ENCODE peak calls at places on chromosomes 6 and 20, in ten cellular contexts. G, Y, L, N, C, S, P, Q, R and U are unnamed samples.
A peak's percentile ranks its signal among the peaks of the same experiment; 100 is the strongest.

GRCh38 chr6:108446629-108447150 is 114.0 kb upstream of the FOXO3 start:
- DNase-seq in G (peak; percentile 35), Y (no peak), L (no peak), N (no peak), C (no peak), S (no peak), P (no peak), Q (no peak), R (no peak), U (no peak)

GRCh38 chr20:23084845-23085355 is 1.2 kb downstream of the CD93 start:
- DNase-seq in G (no peak), Y (no peak), L (no peak), N (no peak), C (peak; percentile 33), S (no peak), P (no peak), Q (no peak), R (no peak), U (no peak)

GRCh38 chr6:34393191-34393967 is 910 bp upstream of the NUDT3 start:
- DNase-seq in G (no peak), Y (no peak), L (no peak), N (no peak), C (no peak), S (no peak), P (no peak), Q (no peak), R (no peak), U (no peak)

GRCh38 chr6:130933712-130934200 is 106.5 kb downstream of the SMLR1 start:
- DNase-seq in G (no peak), Y (no peak), L (no peak), N (no peak), C (no peak), S (peak; percentile 17), P (no peak), Q (peak; percentile 15), R (no peak), U (no peak)

GRCh38 chr6:15945593-15946159 is 183.2 kb upstream of the MYLIP start:
- DNase-seq in G (no peak), Y (no peak), L (no peak), N (no peak), C (no peak), S (no peak), P (no peak), Q (no peak), R (no peak), U (peak; percentile 60)

GRCh38 chr6:147559016-147559415 is 50.5 kb downstream of the SAMD5 start:
- DNase-seq in G (no peak), Y (no peak), L (no peak), N (no peak), C (no peak), S (no peak), P (no peak), Q (no peak), R (no peak), U (no peak)

GRCh38 chr6:24899647-24900325 is 36.0 kb downstream of the RIPOR2 start:
- DNase-seq in G (no peak), Y (no peak), L (no peak), N (no peak), C (no peak), S (no peak), P (no peak), Q (no peak), R (no peak), U (no peak)

GRCh38 chr20:34143951-34144350 is 31.9 kb upstream of the EIF2S2 start:
- DNase-seq in G (no peak), Y (no peak), L (no peak), N (no peak), C (no peak), S (peak; percentile 57), P (no peak), Q (no peak), R (no peak), U (no peak)

GRCh38 chr6:93792751-93793150 is 373.4 kb upstream of the EPHA7 start:
- DNase-seq in G (no peak), Y (no peak), L (no peak), N (no peak), C (no peak), S (no peak), P (no peak), Q (no peak), R (no peak), U (no peak)

GRCh38 chr6:93789532-93789931 is 370.2 kb upstream of the EPHA7 start:
- DNase-seq in G (no peak), Y (no peak), L (no peak), N (no peak), C (no peak), S (no peak), P (no peak), Q (no peak), R (no peak), U (no peak)

GRCh38 chr6:93794161-93794560 is 374.8 kb upstream of the EPHA7 start:
- DNase-seq in G (no peak), Y (no peak), L (no peak), N (no peak), C (no peak), S (no peak), P (no peak), Q (no peak), R (no peak), U (no peak)

GRCh38 chr6:93787841-93788240 is 368.5 kb upstream of the EPHA7 start:
- DNase-seq in G (peak; percentile 41), Y (no peak), L (no peak), N (no peak), C (no peak), S (no peak), P (no peak), Q (no peak), R (no peak), U (no peak)

GRCh38 chr6:93790976-93791375 is 371.6 kb upstream of the EPHA7 start:
- DNase-seq in G (no peak), Y (no peak), L (no peak), N (no peak), C (no peak), S (no peak), P (no peak), Q (no peak), R (no peak), U (no peak)
- H3K4me1 ChIP-seq in G (peaks cover 28% of the 10 kb centered on the region), Y (no peaks in the 10 kb centered on the region), L (no peaks in the 10 kb centered on the region), N (peaks cover 15% of the 10 kb centered on the region), C (no peaks in the 10 kb centered on the region), S (no peaks in the 10 kb centered on the region), P (no peaks in the 10 kb centered on the region), Q (peaks cover 13% of the 10 kb centered on the region), R (no peaks in the 10 kb centered on the region), U (no peaks in the 10 kb centered on the region)

GRCh38 chr20:4919047-4919704 is 82.1 kb downstream of the SLC23A2 start:
- DNase-seq in G (no peak), Y (no peak), L (no peak), N (peak; percentile 52), C (no peak), S (no peak), P (no peak), Q (no peak), R (no peak), U (no peak)

GRCh38 chr20:4924032-4924431 is 77.3 kb downstream of the SLC23A2 start:
- DNase-seq in G (no peak), Y (no peak), L (no peak), N (peak; percentile 58), C (no peak), S (no peak), P (no peak), Q (no peak), R (no peak), U (no peak)

GRCh38 chr20:4920655-4921054 is 80.7 kb downstream of the SLC23A2 start:
- DNase-seq in G (no peak), Y (no peak), L (no peak), N (no peak), C (no peak), S (no peak), P (no peak), Q (no peak), R (no peak), U (no peak)

GRCh38 chr20:4920131-4920530 is 81.2 kb downstream of the SLC23A2 start:
- DNase-seq in G (no peak), Y (no peak), L (no peak), N (no peak), C (no peak), S (no peak), P (no peak), Q (no peak), R (no peak), U (no peak)

DNA sequence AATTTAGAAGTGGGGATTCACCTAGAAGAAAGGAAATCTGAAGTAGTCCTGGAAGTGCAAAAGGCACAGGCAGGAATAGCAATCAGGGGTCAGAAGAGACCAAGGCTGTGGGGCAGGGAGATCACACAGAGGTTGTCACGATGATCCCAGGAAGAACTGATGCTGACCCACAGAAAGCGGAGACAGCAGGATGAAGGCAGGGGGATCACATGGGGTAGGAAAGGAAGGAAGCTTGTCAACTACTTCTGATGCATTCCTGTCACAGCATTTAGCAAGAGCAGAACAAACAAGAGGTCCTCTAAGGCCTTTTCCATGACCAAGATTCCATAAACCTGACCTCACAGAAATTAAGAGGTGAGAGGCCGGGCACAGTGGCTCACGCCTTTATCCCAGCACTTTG is 79.1 kb downstream of the SLC23A2 start:
- DNase-seq in G (no peak), Y (no peak), L (no peak), N (no peak), C (no peak), S (no peak), P (no peak), Q (no peak), R (no peak), U (no peak)
- H3K4me1 ChIP-seq in G (peaks cover 9% of the 10 kb centered on the region), Y (no peaks in the 10 kb centered on the region), L (peaks cover 29% of the 10 kb centered on the region), N (no peaks in the 10 kb centered on the region), C (no peaks in the 10 kb centered on the region), S (no peaks in the 10 kb centered on the region), P (no peaks in the 10 kb centered on the region), Q (no peaks in the 10 kb centered on the region), R (peaks cover 81% of the 10 kb centered on the region), U (peaks cover 2% of the 10 kb centered on the region)

DNA sequence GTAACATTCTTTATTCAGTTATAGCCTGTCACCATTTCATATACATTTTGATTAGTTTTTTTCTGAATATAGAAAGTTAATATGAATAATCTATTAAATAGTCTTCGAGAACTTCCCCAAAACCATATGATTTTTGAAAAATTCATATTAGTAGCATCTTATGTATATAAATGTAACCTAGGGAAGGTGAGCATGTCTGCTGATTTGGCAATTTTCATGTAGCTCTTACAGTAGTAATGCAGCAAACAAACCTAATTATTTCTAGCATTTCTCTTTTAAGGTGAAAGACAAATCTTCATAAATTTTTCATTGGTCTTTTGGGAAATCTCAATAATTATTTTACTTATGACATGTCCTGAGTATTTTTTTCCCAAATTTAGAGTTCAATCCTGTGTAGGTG is 939.0 kb downstream of the TBC1D32 start:
- DNase-seq in G (no peak), Y (no peak), L (no peak), N (no peak), C (no peak), S (no peak), P (no peak), Q (no peak), R (no peak), U (no peak)
- H3K4me1 ChIP-seq in G (no peaks in the 10 kb centered on the region), Y (no peaks in the 10 kb centered on the region), L (no peaks in the 10 kb centered on the region), N (no peaks in the 10 kb centered on the region), C (no peaks in the 10 kb centered on the region), S (no peaks in the 10 kb centered on the region), P (no peaks in the 10 kb centered on the region), Q (no peaks in the 10 kb centered on the region), R (no peaks in the 10 kb centered on the region), U (no peaks in the 10 kb centered on the region)

DNA sequence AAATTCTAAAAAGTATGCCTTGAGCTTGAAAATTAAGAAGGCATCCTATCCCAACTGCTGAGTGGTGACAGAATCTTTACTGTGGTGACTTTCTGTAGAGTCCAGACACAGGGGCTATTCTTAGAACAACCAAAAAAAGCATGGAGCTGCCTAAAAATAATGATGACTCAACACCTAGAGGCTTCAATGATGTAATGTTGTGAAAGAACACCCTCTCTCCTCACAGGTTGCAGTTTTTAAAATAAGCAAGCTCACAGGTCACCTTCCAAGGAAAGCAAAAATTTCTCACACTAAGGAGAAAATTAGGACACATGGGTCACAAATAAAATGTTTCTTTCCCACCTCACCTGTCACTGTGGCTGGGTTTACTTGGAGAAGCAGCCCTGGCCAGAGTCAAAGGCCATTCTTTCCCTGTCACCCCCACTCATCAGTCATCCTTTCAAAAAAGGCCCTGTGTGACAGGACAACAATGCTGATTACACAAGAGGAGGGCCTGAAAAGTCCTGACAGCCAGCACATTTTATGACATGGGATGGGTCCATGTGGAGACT is 53.5 kb downstream of the RCAN2 start:
- DNase-seq in G (no peak), Y (no peak), L (no peak), N (no peak), C (no peak), S (no peak), P (no peak), Q (no peak), R (no peak), U (no peak)
- H3K4me1 ChIP-seq in G (no peaks in the 10 kb centered on the region), Y (no peaks in the 10 kb centered on the region), L (peaks cover 6% of the 10 kb centered on the region), N (no peaks in the 10 kb centered on the region), C (peaks cover 8% of the 10 kb centered on the region), S (no peaks in the 10 kb centered on the region), P (no peaks in the 10 kb centered on the region), Q (no peaks in the 10 kb centered on the region), R (no peaks in the 10 kb centered on the region), U (no peaks in the 10 kb centered on the region)